ENCODE peak calls at places on chromosomes 2 and 18, in four cellular contexts. N is HFFc6; A is CD4-positive, alpha-beta T cell; E is transverse colon. B is an unnamed sample.

GRCh38 chr2:17878222-17879136 is at the start of gene KCNS3:
- DNase-seq in N (no peak), A (no peak), E (peak; percentile 61), B (peak; percentile 52)

GRCh38 chr2:234249873-234250272 is 199.4 kb downstream of the SPP2 start:
- DNase-seq in N (peak; percentile 79), A (no peak), E (no peak), B (no peak)

GRCh38 chr2:78861546-78861945 is 164.0 kb upstream of the REG3G start:
- DNase-seq in N (no peak), A (no peak), E (no peak), B (no peak)

GRCh38 chr2:216621292-216621691 is 11.9 kb upstream of the IGFBP2 start:
- DNase-seq in N (no peak), A (no peak), E (no peak), B (no peak)

GRCh38 chr2:213490087-213490486 is 205.8 kb downstream of the SPAG16 start:
- DNase-seq in N (no peak), A (no peak), E (no peak), B (no peak)

GRCh38 chr2:198901894-198902293 is 555.8 kb downstream of the SATB2 start:
- DNase-seq in N (no peak), A (no peak), E (no peak), B (no peak)

GRCh38 chr2:96344011-96344410 is 8.4 kb downstream of the NCAPH start:
- DNase-seq in N (no peak), A (peak; percentile 42), E (peak; percentile 39), B (no peak)

GRCh38 chr2:111668741-111669140 is 215.3 kb downstream of the ANAPC1 start:
- DNase-seq in N (no peak), A (no peak), E (no peak), B (no peak)

GRCh38 chr18:49944681-49945080 is 131.3 kb upstream of the ACAA2 start:
- DNase-seq in N (no peak), A (peak; percentile 4), E (no peak), B (no peak)

GRCh38 chr18:25587545-25587944 is 235.6 kb upstream of the ZNF521 start:
- DNase-seq in N (no peak), A (no peak), E (no peak), B (no peak)

GRCh38 chr18:25595274-25595673 is 243.3 kb upstream of the ZNF521 start:
- DNase-seq in N (no peak), A (no peak), E (no peak), B (no peak)

GRCh38 chr18:25590456-25590855 is 238.5 kb upstream of the ZNF521 start:
- DNase-seq in N (no peak), A (no peak), E (no peak), B (no peak)

GRCh38 chr18:25594351-25594750 is 242.4 kb upstream of the ZNF521 start:
- DNase-seq in N (peak; percentile 5), A (no peak), E (no peak), B (no peak)

GRCh38 chr18:25592804-25593360 is 240.9 kb upstream of the ZNF521 start:
- DNase-seq in N (no peak), A (no peak), E (no peak), B (no peak)
- TF ChIP-seq CTCF in N (no peak), A (no peak), E (no peak), B (no peak)

DNA sequence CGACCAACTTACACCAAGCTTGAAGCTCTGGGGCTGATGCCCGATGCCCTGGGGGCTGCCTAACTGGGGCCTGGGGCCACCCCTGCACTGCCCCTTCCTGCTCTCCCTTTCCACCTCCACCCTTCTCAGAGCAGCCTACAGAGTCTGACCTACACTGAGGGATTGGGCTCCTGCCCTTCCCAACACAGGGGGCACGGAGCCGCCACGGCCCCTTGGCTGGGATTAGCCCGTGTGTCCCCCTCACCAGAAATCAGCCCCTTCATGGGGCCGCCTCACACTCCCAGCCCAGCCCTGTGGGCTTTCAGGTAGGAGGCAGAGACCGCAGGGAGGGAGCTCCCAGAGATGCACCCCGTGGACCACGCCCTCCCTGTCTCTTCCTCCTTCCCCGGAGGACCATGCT is 198.0 kb downstream of the EIPR1 start:
- DNase-seq in N (no peak), A (no peak), E (no peak), B (no peak)
- TF ChIP-seq CTCF in N (no peak), A (no peak), E (no peak), B (no peak)

GRCh38 chr2:197804758-197805597 is 585 bp downstream of the PLCL1 start:
- DNase-seq in N (no peak), A (peak; percentile 42), E (no peak), B (peak; percentile 26)
- TF ChIP-seq CTCF in N (peak; percentile 6), A (peak; percentile 52), E (no peak), B (no peak)

GRCh38 chr2:33678447-33678846 is 79.3 kb upstream of the FAM98A start:
- DNase-seq in N (no peak), A (no peak), E (no peak), B (no peak)
- TF ChIP-seq CTCF in N (no peak), A (no peak), E (no peak), B (no peak)

DNA sequence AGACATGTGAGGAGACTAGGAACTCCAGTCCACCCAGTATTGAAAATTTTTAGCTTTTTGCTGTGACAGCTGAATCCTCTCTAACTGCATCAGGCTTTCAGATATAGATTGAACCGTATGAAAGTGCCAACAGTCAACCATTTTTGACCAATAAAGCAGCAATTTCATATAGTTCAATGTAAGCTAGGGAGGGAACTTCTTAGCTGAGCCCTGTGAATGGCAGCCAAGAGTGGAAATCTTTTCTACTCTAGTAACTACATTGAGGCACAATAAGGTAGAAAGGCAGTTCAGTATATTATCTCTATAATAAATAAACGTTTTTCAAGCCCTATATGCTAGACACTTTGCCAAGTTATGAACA is 96.3 kb upstream of the TANK start:
- DNase-seq in N (no peak), A (no peak), E (no peak), B (no peak)
- TF ChIP-seq CTCF in N (peak; percentile 74), A (peak; percentile 65), E (no peak), B (no peak)

DNA sequence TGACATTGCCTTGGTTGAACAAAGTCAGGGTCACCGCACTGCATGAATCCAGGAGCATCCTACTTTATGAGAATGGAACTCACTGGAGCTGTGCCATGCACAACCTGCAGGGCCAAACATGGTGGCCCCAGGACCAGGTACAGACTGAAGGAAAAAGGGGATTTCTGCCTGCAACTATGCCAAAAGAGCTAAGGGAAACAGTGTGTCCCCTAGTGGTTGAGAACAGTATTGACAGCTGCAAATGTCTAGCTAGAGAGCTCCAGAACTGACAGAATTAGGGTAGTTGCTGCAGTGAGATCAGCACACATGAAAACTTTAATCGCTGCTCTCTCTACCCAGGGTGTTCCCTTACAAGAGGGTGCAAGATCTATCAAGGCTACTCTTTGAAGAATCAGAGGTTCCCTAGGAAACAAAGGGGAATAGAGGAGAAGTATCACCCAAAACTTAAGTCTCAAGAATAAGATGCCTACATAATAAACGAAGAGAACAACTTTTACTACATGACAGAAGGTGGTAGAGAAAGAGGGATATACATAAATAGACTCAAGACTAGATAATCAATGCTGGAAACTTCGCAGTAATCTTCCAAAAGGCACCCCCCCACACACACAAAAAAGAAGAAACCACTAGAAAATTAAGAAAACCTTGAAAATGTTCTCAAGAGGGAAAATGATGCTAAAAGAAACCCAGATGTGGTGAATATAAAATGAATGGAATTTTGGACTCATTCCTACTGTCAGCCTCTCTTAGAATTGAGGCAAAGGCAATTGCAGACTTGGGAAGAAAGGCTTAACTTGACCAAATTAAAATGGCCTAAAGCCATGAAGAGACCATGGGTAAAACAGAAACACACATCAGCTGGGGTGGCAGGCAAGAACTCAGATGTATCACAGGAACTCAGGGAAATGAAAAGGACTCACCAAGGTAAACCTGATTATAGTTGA is 43.7 kb upstream of the IHH start:
- DNase-seq in N (peak; percentile 35), A (no peak), E (no peak), B (no peak)
- TF ChIP-seq CTCF in N (peak; percentile 94), A (peak; percentile 57), E (peak; percentile 66), B (no peak)

B was measured in activated B cell treated with CpG ODN at 0.5 μM for 24 hours.